ENCODE peak calls at places on chromosomes 5 and 9, in seven cellular contexts. C, U, H, I, A, S and B are unnamed samples.
A peak's percentile ranks its signal among the peaks of the same experiment; 100 is the strongest.

GRCh38 chr5:132250547-132250946 is 6.9 kb upstream of the PDLIM4 start:
- DNase-seq in A (no peak), C (no peak), S (no peak), U (no peak), I (no peak), H (no peak), B (no peak)

GRCh38 chr5:150619359-150620230 is 20.9 kb upstream of the SYNPO start:
- DNase-seq in S (peak; percentile 96), A (peak; percentile 91), U (no peak), C (no peak), H (peak; percentile 92), I (peak; percentile 69), B (no peak)

GRCh38 chr9:86515221-86515620 is 161.0 kb upstream of the TUT7 start:
- DNase-seq in S (no peak), A (no peak), C (no peak), U (peak; percentile 27), I (no peak), H (no peak), B (no peak)

GRCh38 chr5:123511290-123511647 is 708 bp upstream of the CSNK1G3 start:
- DNase-seq in H (peak; percentile 87), C (no peak), I (peak; percentile 68), U (no peak), S (peak; percentile 69), A (peak; percentile 54), B (peak; percentile 69)

GRCh38 chr5:131355972-131356528 is 92.2 kb downstream of the CDC42SE2 start:
- DNase-seq in C (no peak), S (peak; percentile 7), U (no peak), I (no peak), A (peak; percentile 41), H (peak; percentile 50), B (peak; percentile 51)

GRCh38 chr9:138043411-138044345 is 166.1 kb downstream of the CACNA1B start:
- DNase-seq in U (no peak), I (no peak), C (peak; percentile 17), S (no peak), H (no peak), A (no peak), B (no peak)

GRCh38 chr9:130920233-130920632 is 18.8 kb downstream of the FIBCD1 start:
- DNase-seq in S (no peak), U (no peak), H (no peak), I (no peak), C (no peak), A (no peak), B (no peak)

GRCh38 chr9:132622144-132622543 is 39.7 kb downstream of the BARHL1 start:
- DNase-seq in U (no peak), S (peak; percentile 5), C (no peak), A (peak; percentile 43), H (peak; percentile 55), I (peak; percentile 38), B (peak; percentile 2)

GRCh38 chr5:85906460-85906859 is 711.3 kb upstream of the COX7C start:
- DNase-seq in H (no peak), U (no peak), C (no peak), I (no peak), A (no peak), S (no peak), B (no peak)

GRCh38 chr9:70076678-70077077 is 33.0 kb downstream of the MAMDC2 start:
- DNase-seq in U (no peak), I (no peak), H (no peak), C (no peak), A (no peak), S (no peak), B (no peak)

GRCh38 chr5:56516034-56516433 is 282.9 kb upstream of the ANKRD55 start:
- DNase-seq in I (no peak), U (no peak), H (no peak), S (no peak), C (no peak), A (no peak), B (no peak)

GRCh38 chr9:31608413-31608812 is 776.0 kb upstream of the ACO1 start:
- DNase-seq in A (peak; percentile 18), U (no peak), H (peak; percentile 59), S (no peak), I (peak; percentile 25), C (no peak), B (peak; percentile 32)

GRCh38 chr9:116144038-116144437 is 9.6 kb upstream of the PAPPA start:
- DNase-seq in A (peak; percentile 62), U (no peak), I (peak; percentile 80), C (no peak), H (peak; percentile 85), S (peak; percentile 82), B (peak; percentile 79)

GRCh38 chr9:8351431-8351830 is 551.9 kb upstream of the DMAC1 start:
- DNase-seq in S (no peak), I (no peak), H (no peak), U (no peak), A (no peak), C (no peak), B (no peak)

GRCh38 chr9:123933401-123933800 is 3.5 kb upstream of the DENND1A start:
- DNase-seq in A (peak; percentile 86), I (peak; percentile 84), S (peak; percentile 75), U (no peak), H (peak; percentile 86), C (no peak), B (peak; percentile 54)

GRCh38 chr5:88881566-88881965 is 1.4 kb downstream of the MEF2C start:
- DNase-seq in A (peak; percentile 43), S (peak; percentile 54), I (peak; percentile 25), U (no peak), H (no peak), C (no peak), B (peak; percentile 60)
- H3K4me3 ChIP-seq in A (peak overlapping the region; percentile 67), S (peak overlapping the region; percentile 98), I (peak overlapping the region; percentile 69), U (no peak overlapping the region), H (peak overlapping the region; percentile 73), C (peak overlapping the region; percentile 68), B (peak overlapping the region; percentile 74)

GRCh38 chr5:180143656-180144364 is 65.2 kb downstream of the RASGEF1C start:
- DNase-seq in S (no peak), U (no peak), A (no peak), H (no peak), I (no peak), C (peak; percentile 30), B (no peak)
- H3K4me3 ChIP-seq in S (no peak overlapping the region), U (no peak overlapping the region), A (no peak overlapping the region), H (no peak overlapping the region), I (no peak overlapping the region), C (no peak overlapping the region), B (no peak overlapping the region)

GRCh38 chr9:27377811-27378345 is 80.9 kb upstream of the EQTN start:
- DNase-seq in S (no peak), C (no peak), A (no peak), U (no peak), H (no peak), I (no peak), B (no peak)
- H3K4me3 ChIP-seq in S (no peak overlapping the region), C (no peak overlapping the region), A (no peak overlapping the region), U (no peak overlapping the region), H (no peak overlapping the region), I (no peak overlapping the region), B (no peak overlapping the region)

DNA sequence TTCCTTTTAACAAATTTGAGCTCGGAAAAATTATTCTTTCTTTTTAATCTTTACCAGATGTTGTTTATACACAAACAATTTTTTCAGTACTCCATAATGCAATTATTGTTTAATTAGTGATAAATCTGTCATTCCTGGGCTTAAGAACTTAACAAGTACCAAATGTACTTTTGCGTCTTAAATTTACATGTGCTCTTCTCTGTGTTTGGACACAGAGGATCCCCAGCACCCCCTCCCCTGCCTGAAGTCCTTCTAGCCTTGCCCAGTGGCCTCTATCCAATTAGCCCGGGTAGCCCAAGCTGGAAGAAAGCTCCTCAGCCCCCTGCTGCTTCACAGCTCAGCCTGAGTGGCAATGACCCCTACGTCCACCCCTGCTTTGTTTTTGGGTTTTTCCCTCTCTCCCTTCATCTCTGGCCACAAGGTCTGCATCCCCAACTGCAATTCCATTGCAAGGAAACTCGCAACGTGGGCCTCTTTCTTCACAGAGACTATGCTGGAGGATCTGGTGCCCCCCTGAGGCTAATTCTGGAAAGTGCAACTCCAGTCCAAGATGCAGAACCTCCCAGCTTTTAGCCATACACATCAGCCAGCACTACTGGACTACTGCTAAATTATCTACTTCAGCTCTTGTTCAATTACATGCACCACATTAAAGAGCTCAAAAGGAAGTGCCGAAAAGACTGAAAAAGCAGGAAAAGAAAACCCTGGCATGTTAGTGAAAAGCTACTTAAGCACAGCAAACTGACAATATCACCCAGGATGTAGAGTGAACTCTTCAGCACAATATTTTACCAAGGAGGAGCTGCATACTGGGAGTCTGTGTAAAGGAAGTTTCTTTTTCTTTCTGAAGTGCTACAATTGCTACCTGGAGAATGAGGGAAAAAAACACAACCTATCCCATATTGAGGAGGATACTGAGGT is 186.2 kb downstream of the FANCC start:
- DNase-seq in A (peak; percentile 73), C (peak; percentile 69), H (peak; percentile 42), S (peak; percentile 82), I (peak; percentile 57), U (peak; percentile 78), B (peak; percentile 80)
- H3K4me3 ChIP-seq in A (no peak overlapping the region), C (no peak overlapping the region), H (no peak overlapping the region), S (no peak overlapping the region), I (no peak overlapping the region), U (no peak overlapping the region), B (no peak overlapping the region)

GRCh38 chr9:15697459-15697858 is 144.6 kb downstream of the CCDC171 start:
- DNase-seq in U (no peak), I (peak; percentile 88), A (peak; percentile 58), H (peak; percentile 89), C (no peak), S (peak; percentile 84), B (peak; percentile 83)
- H3K4me3 ChIP-seq in U (no peak overlapping the region), I (no peak overlapping the region), A (no peak overlapping the region), H (no peak overlapping the region), C (no peak overlapping the region), S (no peak overlapping the region), B (no peak overlapping the region)

DNA sequence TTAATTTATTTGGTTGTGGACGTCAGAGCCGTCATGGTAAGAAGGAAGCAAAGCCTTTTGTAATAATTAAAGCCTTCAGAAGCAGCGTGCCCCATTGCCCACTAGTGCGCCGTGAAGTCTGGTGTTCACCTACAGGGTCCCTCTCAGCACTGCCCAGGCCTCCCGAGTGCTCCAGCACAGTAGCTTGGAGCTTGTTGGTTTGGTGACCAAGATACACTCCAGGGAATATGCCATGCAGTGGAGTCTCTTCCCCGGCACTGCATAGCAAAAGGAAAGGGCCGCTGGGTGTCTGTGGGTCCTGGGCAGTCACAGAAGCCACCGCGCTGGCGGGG is 478 bp upstream of the SYK start:
- DNase-seq in I (no peak), H (no peak), A (no peak), S (no peak), U (no peak), C (no peak), B (no peak)
- H3K4me3 ChIP-seq in I (no peak overlapping the region), H (no peak overlapping the region), A (no peak overlapping the region), S (no peak overlapping the region), U (peak overlapping the region; percentile 51), C (peak overlapping the region; percentile 56), B (no peak overlapping the region)